ENCODE peak calls at places on chromosomes 12 and 14, in seven cellular contexts. C is astrocyte, U is GM10248, N is PC-9, P is cardiac muscle cell, V is cardiac fibroblast, B is WERI-Rb-1. M is an unnamed sample.

GRCh38 chr12:55932546-55932919 is 1.6 kb downstream of the DGKA start:
- DNase-seq in C (peak), U (peak), N (no peak), P (no peak), V (peak), B (no peak), M (peak)

GRCh38 chr14:92729632-92730358 is 18.6 kb downstream of the LGMN start:
- DNase-seq in C (peak), U (peak), N (peak), P (no peak), V (peak), B (no peak), M (no peak)

GRCh38 chr12:67919406-67919805 is 69.8 kb upstream of the IFNG-AS1 start:
- DNase-seq in C (peak), U (no peak), N (peak), P (no peak), V (no peak), B (no peak), M (no peak)

GRCh38 chr14:98791661-98792060 is 480.3 kb downstream of the BCL11B start:
- DNase-seq in C (no peak), U (no peak), N (no peak), P (no peak), V (no peak), B (no peak), M (no peak)

GRCh38 chr14:51806026-51806590 is 54.3 kb upstream of the GNG2 start:
- DNase-seq in C (no peak), U (no peak), N (no peak), P (no peak), V (no peak), B (peak), M (no peak)

GRCh38 chr12:103848917-103849491 is 8.0 kb upstream of the NT5DC3 start:
- DNase-seq in C (peak), U (no peak), N (no peak), P (no peak), V (peak), B (no peak), M (no peak)

GRCh38 chr12:77947326-77947725 is 116.6 kb downstream of the NAV3 start:
- DNase-seq in C (peak), U (no peak), N (no peak), P (no peak), V (peak), B (no peak), M (no peak)

GRCh38 chr12:55965941-55966407 is at the start of gene PMEL:
- DNase-seq in C (no peak), U (no peak), N (no peak), P (no peak), V (no peak), B (no peak), M (no peak)

GRCh38 chr12:48442191-48442828 is 30.0 kb upstream of the ANP32D start:
- DNase-seq in C (no peak), U (no peak), N (no peak), P (no peak), V (no peak), B (peak), M (no peak)

GRCh38 chr12:56257491-56258067 is 605 bp downstream of the ANKRD52 start:
- DNase-seq in C (peak), U (no peak), N (no peak), P (peak), V (peak), B (peak), M (no peak)

GRCh38 chr12:124525455-124525854 is 42.0 kb downstream of the NCOR2 start:
- DNase-seq in C (no peak), U (no peak), N (no peak), P (no peak), V (no peak), B (no peak), M (no peak)

GRCh38 chr14:91331761-91332447 is 85.7 kb downstream of the CCDC88C start:
- DNase-seq in C (no peak), U (no peak), N (no peak), P (no peak), V (no peak), B (no peak), M (peak)

GRCh38 chr12:98533723-98534251 is 18.4 kb downstream of the TMPO start:
- DNase-seq in C (no peak), U (no peak), N (no peak), P (peak), V (peak), B (no peak), M (no peak)

GRCh38 chr14:94601961-94602391 is 10.2 kb upstream of the SERPINA3 start:
- DNase-seq in C (peak), U (no peak), N (no peak), P (no peak), V (peak), B (no peak), M (no peak)

GRCh38 chr12:124433906-124434305 is 133.5 kb downstream of the NCOR2 start:
- DNase-seq in C (no peak), U (no peak), N (no peak), P (no peak), V (no peak), B (no peak), M (no peak)

GRCh38 chr14:74704656-74705055 is 8.2 kb downstream of the AREL1 start:
- DNase-seq in C (no peak), U (no peak), N (no peak), P (no peak), V (no peak), B (no peak), M (no peak)

GRCh38 chr12:42473130-42473529 is 116.4 kb downstream of the PRICKLE1 start:
- DNase-seq in C (peak), U (no peak), N (peak), P (no peak), V (peak), B (no peak), M (no peak)

GRCh38 chr14:67477926-67478915 is 10.3 kb downstream of the TMEM229B start:
- DNase-seq in C (no peak), U (no peak), N (no peak), P (no peak), V (no peak), B (no peak), M (no peak)

GRCh38 chr14:70257526-70257925 is 68.8 kb upstream of the SLC8A3 start:
- DNase-seq in C (no peak), U (peak), N (no peak), P (no peak), V (no peak), B (peak), M (no peak)

GRCh38 chr14:53888535-53889386 is 67.9 kb downstream of the BMP4 start:
- DNase-seq in C (no peak), U (no peak), N (no peak), P (no peak), V (no peak), B (no peak), M (no peak)

GRCh38 chr12:27163894-27164293 is 80.2 kb upstream of the STK38L start:
- DNase-seq in C (no peak), U (no peak), N (no peak), P (no peak), V (no peak), B (no peak), M (no peak)

GRCh38 chr14:89384023-89384422 is 33.0 kb downstream of the FOXN3 start:
- DNase-seq in C (no peak), U (peak), N (no peak), P (no peak), V (no peak), B (no peak), M (no peak)

GRCh38 chr12:55068416-55069010 is 48.7 kb downstream of the NEUROD4 start:
- DNase-seq in C (peak), U (peak), N (no peak), P (peak), V (peak), B (peak), M (peak)

GRCh38 chr12:3882896-3883564 is 9.8 kb upstream of the PARP11 start:
- DNase-seq in C (no peak), U (peak), N (no peak), P (peak), V (peak), B (no peak), M (no peak)

GRCh38 chr12:106519587-106519986 is 63.2 kb upstream of the RFX4 start:
- DNase-seq in C (peak), U (no peak), N (no peak), P (no peak), V (peak), B (no peak), M (no peak)

GRCh38 chr14:37230551-37231194 is 32.9 kb downstream of the MIPOL1 start:
- DNase-seq in C (peak), U (peak), N (peak), P (peak), V (peak), B (no peak), M (no peak)

GRCh38 chr12:71958457-71958856 is 19.8 kb downstream of the TPH2 start:
- DNase-seq in C (no peak), U (no peak), N (no peak), P (no peak), V (no peak), B (no peak), M (no peak)

DNA sequence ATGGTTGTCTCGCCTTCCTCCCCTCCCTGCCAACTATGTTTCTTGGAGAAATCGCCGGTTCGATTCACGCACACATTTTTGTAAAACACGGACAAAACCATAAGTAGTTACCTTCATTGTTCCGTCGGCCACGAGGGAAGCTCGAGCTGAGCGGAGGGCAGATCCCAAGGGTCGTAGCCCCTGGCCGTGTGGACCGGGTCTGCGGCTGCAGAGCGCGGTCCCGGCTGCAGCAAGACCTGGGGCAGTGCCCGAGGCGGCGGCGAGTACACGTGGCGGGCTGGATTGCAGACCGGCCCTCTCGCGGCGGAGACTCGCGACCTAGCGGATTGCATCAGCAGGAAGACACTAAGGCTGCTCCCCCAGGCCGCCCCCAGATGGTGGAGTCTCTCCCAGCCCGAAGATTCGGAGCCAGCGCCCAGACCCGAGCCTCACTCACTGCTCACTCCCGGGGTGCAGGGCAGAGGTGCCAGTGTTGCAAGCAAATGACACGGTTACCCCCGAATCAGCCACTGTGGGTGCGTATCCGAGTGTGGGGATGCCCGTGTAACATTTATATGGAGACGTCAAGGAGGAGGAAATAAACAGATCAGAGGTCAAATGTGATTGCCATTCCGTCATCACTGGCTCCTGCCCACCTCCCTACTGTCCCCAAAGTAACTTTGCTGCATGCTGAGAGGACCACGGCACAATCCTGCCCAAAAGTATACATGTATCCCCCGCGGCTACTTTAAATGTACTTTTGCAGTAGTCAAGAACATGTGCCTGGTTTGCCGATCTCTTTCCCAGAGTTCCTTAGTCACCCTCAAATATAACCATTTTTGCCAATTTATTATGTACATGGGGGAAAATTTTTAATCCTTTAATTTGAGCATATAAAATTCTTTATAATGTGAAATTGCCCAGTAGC is at the start of gene BCAT1:
- DNase-seq in C (peak), U (peak), N (no peak), P (peak), V (peak), B (peak), M (peak)
- TF ChIP-seq CTCF in C (peak), U (no peak), N (no peak), P (peak), V (peak), B (no peak), M (no peak)

GRCh38 chr12:52060498-52061177 is 9.1 kb upstream of the ATG101 start:
- DNase-seq in C (peak), U (no peak), N (no peak), P (no peak), V (peak), B (no peak), M (no peak)

GRCh38 chr12:52063986-52064649 is 5.7 kb upstream of the ATG101 start:
- DNase-seq in C (peak), U (no peak), N (no peak), P (no peak), V (peak), B (no peak), M (no peak)

GRCh38 chr12:52061470-52062166 is 8.2 kb upstream of the ATG101 start:
- DNase-seq in C (no peak), U (no peak), N (no peak), P (no peak), V (no peak), B (no peak), M (no peak)

GRCh38 chr12:52062167-52063080 is 7.4 kb upstream of the ATG101 start:
- DNase-seq in C (no peak), U (no peak), N (no peak), P (no peak), V (peak), B (no peak), M (no peak)

DNA sequence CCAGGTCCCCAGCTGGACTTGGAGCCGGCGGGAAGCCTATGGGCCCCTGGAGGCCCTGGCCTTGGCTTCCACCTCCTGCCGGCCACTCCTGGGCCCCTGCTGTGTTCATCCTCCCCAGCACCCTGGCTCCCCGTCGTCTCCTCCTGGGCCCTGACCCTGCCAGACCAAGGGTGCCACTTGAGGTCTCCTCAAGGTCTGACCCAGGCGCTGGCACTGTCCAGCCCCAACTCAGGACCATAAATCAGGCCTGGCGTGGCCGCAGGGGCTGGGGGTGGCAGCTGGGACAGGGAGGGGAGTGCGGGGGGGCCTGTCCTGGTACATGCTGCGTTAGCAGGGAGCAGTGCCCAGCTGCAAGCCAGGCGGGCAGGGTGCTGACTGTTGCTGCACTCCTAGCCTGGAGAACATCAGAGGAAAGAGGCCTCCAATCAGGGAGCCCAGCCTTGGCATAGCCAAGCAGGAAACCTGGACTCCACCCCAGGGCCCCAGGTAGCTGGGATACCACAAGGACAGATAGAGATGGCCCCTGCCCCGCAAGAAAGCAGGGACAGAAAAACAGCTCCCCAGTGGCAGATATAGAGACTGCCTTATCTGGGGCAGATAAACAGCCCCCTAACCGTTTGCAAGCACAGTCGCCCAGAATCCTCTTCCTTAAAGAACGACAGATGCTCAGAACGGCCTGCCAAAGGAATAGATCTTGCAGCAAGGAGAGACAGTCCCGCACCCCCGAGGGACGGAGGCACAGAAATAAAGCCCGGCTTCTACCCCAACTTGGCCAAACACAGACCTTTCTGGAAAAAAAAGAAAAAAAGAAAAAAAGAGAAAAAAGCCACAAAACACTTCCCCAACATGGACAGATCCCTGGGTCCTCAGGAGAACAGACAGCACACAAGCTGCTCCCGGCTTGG is 6.4 kb upstream of the ATG101 start:
- DNase-seq in C (no peak), U (no peak), N (no peak), P (no peak), V (peak), B (no peak), M (no peak)
- TF ChIP-seq CTCF in C (no peak), U (no peak), N (no peak), P (no peak), V (no peak), B (no peak), M (no peak)

GRCh38 chr12:40749863-40750262 is 57.6 kb downstream of the CNTN1 start:
- DNase-seq in C (no peak), U (no peak), N (no peak), P (no peak), V (no peak), B (no peak), M (no peak)

DNA sequence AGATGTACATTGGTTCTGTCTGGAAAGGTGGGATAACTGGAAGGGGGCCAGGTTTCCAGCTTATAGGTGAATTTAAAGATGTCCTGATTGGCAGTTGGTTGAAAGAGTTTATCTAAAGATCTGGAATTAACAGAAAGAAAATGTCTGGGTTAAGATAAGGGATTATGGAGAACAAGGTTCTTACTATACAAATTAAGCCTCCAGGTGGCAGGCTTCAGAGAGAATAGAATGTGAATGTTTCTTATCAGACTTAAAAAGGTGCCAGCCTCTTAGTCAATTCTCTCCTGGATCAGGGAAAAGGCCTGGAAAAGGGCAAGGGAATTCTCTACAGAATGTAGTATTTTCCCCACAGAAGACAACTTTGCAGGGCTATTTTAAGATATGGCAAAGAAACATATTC is 53.1 kb downstream of the CNTN1 start:
- DNase-seq in C (no peak), U (no peak), N (no peak), P (no peak), V (no peak), B (no peak), M (no peak)
- TF ChIP-seq CTCF in C (no peak), U (no peak), N (no peak), P (no peak), V (no peak), B (no peak), M (no peak)

DNA sequence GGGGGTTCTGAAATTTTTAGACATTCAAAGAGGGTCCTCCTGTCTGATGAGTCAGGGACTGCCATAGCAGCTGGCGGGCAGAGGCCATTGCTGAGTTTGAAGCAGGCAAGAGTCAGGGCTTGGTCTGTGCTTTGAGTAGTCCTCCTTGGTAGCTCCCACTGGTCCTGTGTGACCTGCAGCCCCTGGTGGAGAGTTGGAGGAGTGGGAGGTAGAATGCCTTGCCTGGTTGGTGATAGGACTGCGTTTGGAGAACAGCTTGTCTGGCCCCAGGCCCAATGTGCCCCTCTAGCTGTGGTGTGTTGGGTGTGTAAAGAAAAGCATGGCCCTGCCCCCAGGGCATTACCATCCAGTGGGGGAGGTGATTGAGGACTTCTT is 116.7 kb downstream of the BEGAIN start:
- DNase-seq in C (no peak), U (no peak), N (no peak), P (no peak), V (no peak), B (no peak), M (no peak)
- TF ChIP-seq CTCF in C (no peak), U (no peak), N (no peak), P (no peak), V (no peak), B (peak), M (no peak)